ENCODE peak calls at places on chromosomes 3 and 15, in seven cellular contexts. One of them, this sample, is unnamed.
A peak's percentile ranks its signal among the peaks of the same experiment; 100 is the strongest.

GRCh38 chr3:71374582-71374981 is 208.9 kb downstream of the FOXP1 start:
- DNase-seq in AG04450: no peak
- DNase-seq in transverse colon: no peak
- DNase-seq in heart right ventricle: no peak
- DNase-seq in MG63: no peak
- DNase-seq in stomach: no peak
- DNase-seq in mammary epithelial cell: no peak
- DNase-seq in this sample: no peak

GRCh38 chr3:63578858-63579257 is 73.6 kb upstream of the SNTN start:
- DNase-seq in AG04450: no peak
- DNase-seq in transverse colon: no peak
- DNase-seq in heart right ventricle: no peak
- DNase-seq in MG63: no peak
- DNase-seq in stomach: no peak
- DNase-seq in mammary epithelial cell: no peak
- DNase-seq in this sample: no peak

GRCh38 chr3:171967137-171967783 is 72.1 kb upstream of the FNDC3B start:
- DNase-seq in AG04450: peak; percentile 33
- DNase-seq in transverse colon: no peak
- DNase-seq in heart right ventricle: no peak
- DNase-seq in MG63: peak; percentile 58
- DNase-seq in stomach: no peak
- DNase-seq in mammary epithelial cell: peak; percentile 62
- DNase-seq in this sample: no peak

GRCh38 chr15:97224191-97224641 is 736.3 kb upstream of the ARRDC4 start:
- DNase-seq in AG04450: no peak
- DNase-seq in transverse colon: no peak
- DNase-seq in heart right ventricle: no peak
- DNase-seq in MG63: no peak
- DNase-seq in stomach: no peak
- DNase-seq in mammary epithelial cell: no peak
- DNase-seq in this sample: no peak

GRCh38 chr3:124202754-124203153 is 210.8 kb upstream of the ROPN1 start:
- DNase-seq in AG04450: no peak
- DNase-seq in transverse colon: peak; percentile 11
- DNase-seq in heart right ventricle: peak; percentile 75
- DNase-seq in MG63: peak; percentile 15
- DNase-seq in stomach: no peak
- DNase-seq in mammary epithelial cell: no peak
- DNase-seq in this sample: no peak

GRCh38 chr15:92848852-92849598 is 51.1 kb upstream of the CHD2 start:
- DNase-seq in AG04450: peak; percentile 70
- DNase-seq in transverse colon: no peak
- DNase-seq in heart right ventricle: no peak
- DNase-seq in MG63: no peak
- DNase-seq in stomach: no peak
- DNase-seq in mammary epithelial cell: no peak
- DNase-seq in this sample: no peak

GRCh38 chr15:33780011-33780768 is 188.1 kb upstream of the CHRM5 start:
- DNase-seq in AG04450: no peak
- DNase-seq in transverse colon: no peak
- DNase-seq in heart right ventricle: no peak
- DNase-seq in MG63: no peak
- DNase-seq in stomach: no peak
- DNase-seq in mammary epithelial cell: no peak
- DNase-seq in this sample: no peak

GRCh38 chr3:34364345-34364744 is 565.9 kb downstream of the PDCD6IP start:
- DNase-seq in AG04450: no peak
- DNase-seq in transverse colon: no peak
- DNase-seq in heart right ventricle: no peak
- DNase-seq in MG63: no peak
- DNase-seq in stomach: no peak
- DNase-seq in mammary epithelial cell: peak; percentile 2
- DNase-seq in this sample: peak; percentile 41

GRCh38 chr3:147318900-147319299 is 87.4 kb downstream of the ZIC4 start:
- DNase-seq in AG04450: no peak
- DNase-seq in transverse colon: no peak
- DNase-seq in heart right ventricle: no peak
- DNase-seq in MG63: no peak
- DNase-seq in stomach: no peak
- DNase-seq in mammary epithelial cell: no peak
- DNase-seq in this sample: no peak

GRCh38 chr3:59502806-59503205 is 453.0 kb upstream of the CFAP20DC start:
- DNase-seq in AG04450: peak; percentile 71
- DNase-seq in transverse colon: no peak
- DNase-seq in heart right ventricle: no peak
- DNase-seq in MG63: peak; percentile 73
- DNase-seq in stomach: no peak
- DNase-seq in mammary epithelial cell: peak; percentile 85
- DNase-seq in this sample: no peak

GRCh38 chr3:184771158-184771730 is 40.7 kb upstream of the VPS8 start:
- DNase-seq in AG04450: no peak
- DNase-seq in transverse colon: no peak
- DNase-seq in heart right ventricle: no peak
- DNase-seq in MG63: no peak
- DNase-seq in stomach: no peak
- DNase-seq in mammary epithelial cell: no peak
- DNase-seq in this sample: no peak

GRCh38 chr3:117695321-117695720 is 985.7 kb downstream of the TUSC7 start:
- DNase-seq in AG04450: no peak
- DNase-seq in transverse colon: no peak
- DNase-seq in heart right ventricle: no peak
- DNase-seq in MG63: peak; percentile 77
- DNase-seq in stomach: no peak
- DNase-seq in mammary epithelial cell: no peak
- DNase-seq in this sample: no peak

GRCh38 chr15:57196865-57197264 is 179.4 kb upstream of the CGNL1 start:
- DNase-seq in AG04450: no peak
- DNase-seq in transverse colon: no peak
- DNase-seq in heart right ventricle: no peak
- DNase-seq in MG63: no peak
- DNase-seq in stomach: no peak
- DNase-seq in mammary epithelial cell: peak; percentile 12
- DNase-seq in this sample: no peak

GRCh38 chr3:188295876-188296275 is 141.9 kb downstream of the LPP start:
- DNase-seq in AG04450: no peak
- DNase-seq in transverse colon: no peak
- DNase-seq in heart right ventricle: no peak
- DNase-seq in MG63: no peak
- DNase-seq in stomach: no peak
- DNase-seq in mammary epithelial cell: no peak
- DNase-seq in this sample: no peak

GRCh38 chr3:188292827-188293226 is 138.9 kb downstream of the LPP start:
- DNase-seq in AG04450: no peak
- DNase-seq in transverse colon: no peak
- DNase-seq in heart right ventricle: no peak
- DNase-seq in MG63: no peak
- DNase-seq in stomach: no peak
- DNase-seq in mammary epithelial cell: no peak
- DNase-seq in this sample: no peak

GRCh38 chr3:188296761-188297689 is 143.1 kb downstream of the LPP start:
- DNase-seq in AG04450: no peak
- DNase-seq in transverse colon: peak; percentile 17
- DNase-seq in heart right ventricle: no peak
- DNase-seq in MG63: peak; percentile 36
- DNase-seq in stomach: no peak
- DNase-seq in mammary epithelial cell: peak; percentile 76
- DNase-seq in this sample: no peak

GRCh38 chr3:188294823-188295487 is 141.0 kb downstream of the LPP start:
- DNase-seq in AG04450: peak; percentile 79
- DNase-seq in transverse colon: no peak
- DNase-seq in heart right ventricle: no peak
- DNase-seq in MG63: peak; percentile 65
- DNase-seq in stomach: peak; percentile 34
- DNase-seq in mammary epithelial cell: peak; percentile 95
- DNase-seq in this sample: no peak

GRCh38 chr3:188294113-188294512 is 140.2 kb downstream of the LPP start:
- DNase-seq in AG04450: no peak
- DNase-seq in transverse colon: no peak
- DNase-seq in heart right ventricle: no peak
- DNase-seq in MG63: no peak
- DNase-seq in stomach: no peak
- DNase-seq in mammary epithelial cell: no peak
- DNase-seq in this sample: no peak
- H3K4me3 ChIP-seq in AG04450: no peak overlapping the region
- H3K4me3 ChIP-seq in transverse colon: no peak overlapping the region
- H3K4me3 ChIP-seq in heart right ventricle: no peak overlapping the region
- H3K4me3 ChIP-seq in MG63: no peak overlapping the region
- H3K4me3 ChIP-seq in stomach: no peak overlapping the region
- H3K4me3 ChIP-seq in mammary epithelial cell: peak overlapping the region; percentile 18
- H3K4me3 ChIP-seq in this sample: no peak overlapping the region

DNA sequence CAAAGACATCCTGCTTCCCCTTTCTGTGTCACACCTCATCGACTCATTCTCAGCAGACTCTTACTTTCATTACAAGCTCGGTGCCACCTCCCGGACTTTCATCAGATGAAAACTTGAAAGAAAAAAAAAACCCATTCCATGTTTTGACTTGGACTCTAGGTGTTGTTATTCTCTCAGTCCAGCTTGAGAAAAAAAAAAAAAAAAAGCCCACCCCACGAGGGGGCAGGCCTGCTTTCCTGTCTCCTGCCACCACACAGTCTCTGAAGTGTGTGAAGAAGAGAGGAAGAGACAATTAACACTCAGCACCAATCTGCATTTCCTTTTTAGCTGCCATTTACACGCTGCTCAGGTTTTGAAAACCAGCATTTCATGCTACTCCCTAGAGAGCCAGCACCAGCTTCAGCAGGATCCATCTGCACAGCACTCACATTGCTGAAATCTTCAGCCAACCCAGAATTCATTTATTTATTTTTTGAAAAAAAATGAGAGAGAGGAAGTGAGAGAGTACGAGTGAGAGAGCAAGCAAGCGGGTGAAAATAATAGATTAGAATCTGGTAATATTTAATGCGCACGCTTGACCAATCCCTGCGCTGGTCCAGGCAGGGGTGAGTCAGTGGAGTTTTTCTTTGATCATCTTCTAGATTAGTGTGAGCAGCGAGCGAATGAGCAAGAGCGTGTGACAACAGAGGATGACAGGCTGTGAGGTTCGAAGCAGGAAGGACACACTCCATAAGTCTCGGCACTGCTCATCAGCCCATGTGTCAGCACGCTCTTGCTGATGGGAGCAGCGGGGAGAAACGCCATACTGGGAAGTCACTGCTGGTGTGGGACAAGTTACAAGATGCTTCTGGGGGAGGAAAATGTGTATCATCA is 23.5 kb downstream of the ZNF80 start:
- DNase-seq in AG04450: peak; percentile 10
- DNase-seq in transverse colon: peak; percentile 19
- DNase-seq in heart right ventricle: no peak
- DNase-seq in MG63: peak; percentile 70
- DNase-seq in stomach: no peak
- DNase-seq in mammary epithelial cell: no peak
- DNase-seq in this sample: no peak
- H3K4me3 ChIP-seq in AG04450: peak overlapping the region; percentile 37
- H3K4me3 ChIP-seq in transverse colon: no peak overlapping the region
- H3K4me3 ChIP-seq in heart right ventricle: peak overlapping the region; percentile 45
- H3K4me3 ChIP-seq in MG63: peak overlapping the region; percentile 26
- H3K4me3 ChIP-seq in stomach: peak overlapping the region; percentile 12
- H3K4me3 ChIP-seq in mammary epithelial cell: no peak overlapping the region
- H3K4me3 ChIP-seq in this sample: no peak overlapping the region

DNA sequence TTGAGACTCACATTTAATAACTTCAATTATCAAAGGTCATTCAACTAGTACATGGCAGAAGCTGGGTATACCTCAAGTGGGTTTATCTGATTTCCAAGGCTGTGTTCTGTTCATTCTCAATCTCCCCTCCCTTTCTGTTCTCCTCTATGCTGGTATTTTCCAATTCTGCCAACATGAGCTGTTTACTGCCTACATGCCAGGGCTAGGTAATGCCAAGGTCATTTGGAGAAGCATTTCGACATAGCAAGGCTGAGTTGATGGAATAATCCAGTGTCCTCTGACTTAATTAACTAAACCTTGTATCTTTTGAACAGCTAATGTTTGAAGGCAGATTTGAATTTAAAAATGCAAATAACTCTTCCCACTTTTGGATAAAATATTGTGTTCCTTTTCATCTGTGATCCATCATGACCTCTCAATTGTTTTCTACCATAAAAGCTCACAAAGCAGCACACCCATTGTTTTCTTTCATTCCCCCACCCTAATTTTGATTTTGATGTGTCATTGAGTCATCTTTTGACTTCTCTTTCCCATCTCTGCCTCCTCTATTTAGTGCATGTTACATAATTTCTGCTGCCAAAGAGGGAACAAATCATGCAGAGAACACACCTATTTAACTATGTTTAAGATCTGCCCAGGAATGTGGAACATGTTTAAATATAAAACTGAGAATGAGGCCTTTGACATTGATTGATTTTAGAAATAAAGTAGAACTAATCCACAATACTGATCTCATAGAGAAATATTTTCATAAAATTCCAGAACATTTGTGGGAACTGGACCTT is 308.8 kb upstream of the NR2E3 start:
- DNase-seq in AG04450: no peak
- DNase-seq in transverse colon: no peak
- DNase-seq in heart right ventricle: no peak
- DNase-seq in MG63: no peak
- DNase-seq in stomach: no peak
- DNase-seq in mammary epithelial cell: no peak
- DNase-seq in this sample: no peak
- H3K4me3 ChIP-seq in AG04450: no peak overlapping the region
- H3K4me3 ChIP-seq in transverse colon: no peak overlapping the region
- H3K4me3 ChIP-seq in heart right ventricle: no peak overlapping the region
- H3K4me3 ChIP-seq in MG63: no peak overlapping the region
- H3K4me3 ChIP-seq in stomach: no peak overlapping the region
- H3K4me3 ChIP-seq in mammary epithelial cell: no peak overlapping the region
- H3K4me3 ChIP-seq in this sample: no peak overlapping the region

GRCh38 chr3:23809840-23810341 is 4.1 kb downstream of the UBE2E1 start:
- DNase-seq in AG04450: no peak
- DNase-seq in transverse colon: no peak
- DNase-seq in heart right ventricle: no peak
- DNase-seq in MG63: no peak
- DNase-seq in stomach: no peak
- DNase-seq in mammary epithelial cell: no peak
- DNase-seq in this sample: no peak

GRCh38 chr3:23809294-23809693 is 3.5 kb downstream of the UBE2E1 start:
- DNase-seq in AG04450: no peak
- DNase-seq in transverse colon: no peak
- DNase-seq in heart right ventricle: no peak
- DNase-seq in MG63: no peak
- DNase-seq in stomach: no peak
- DNase-seq in mammary epithelial cell: no peak
- DNase-seq in this sample: no peak

GRCh38 chr3:23806322-23807160 is 786 bp downstream of the UBE2E1 start:
- DNase-seq in AG04450: no peak
- DNase-seq in transverse colon: peak; percentile 24
- DNase-seq in heart right ventricle: peak; percentile 45
- DNase-seq in MG63: peak; percentile 20
- DNase-seq in stomach: no peak
- DNase-seq in mammary epithelial cell: no peak
- DNase-seq in this sample: peak; percentile 67

GRCh38 chr3:23807161-23808015 is 1.6 kb downstream of the UBE2E1 start:
- DNase-seq in AG04450: no peak
- DNase-seq in transverse colon: no peak
- DNase-seq in heart right ventricle: no peak
- DNase-seq in MG63: no peak
- DNase-seq in stomach: no peak
- DNase-seq in mammary epithelial cell: peak; percentile 26
- DNase-seq in this sample: no peak

DNA sequence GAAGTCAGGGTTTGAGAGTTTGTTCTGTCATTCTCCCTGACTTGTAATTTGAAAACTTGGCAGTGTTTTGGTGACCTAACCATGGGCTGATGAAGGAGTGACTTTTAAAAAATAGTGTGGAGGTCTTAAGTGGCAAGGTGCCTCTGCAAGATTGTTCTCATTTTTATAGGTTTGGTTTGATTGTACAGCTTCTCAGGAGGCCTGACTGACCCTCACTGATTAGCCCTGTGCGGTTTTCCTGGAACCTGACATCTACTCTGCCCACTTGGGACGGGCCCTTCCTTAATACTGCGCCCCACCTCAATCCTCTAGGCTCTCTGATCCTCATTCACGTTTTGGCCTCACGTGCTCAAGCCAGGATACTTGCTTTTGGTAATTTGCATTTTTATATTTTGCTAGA is 2.8 kb downstream of the UBE2E1 start:
- DNase-seq in AG04450: no peak
- DNase-seq in transverse colon: no peak
- DNase-seq in heart right ventricle: no peak
- DNase-seq in MG63: no peak
- DNase-seq in stomach: no peak
- DNase-seq in mammary epithelial cell: no peak
- DNase-seq in this sample: no peak
- H3K4me3 ChIP-seq in AG04450: no peak overlapping the region
- H3K4me3 ChIP-seq in transverse colon: no peak overlapping the region
- H3K4me3 ChIP-seq in heart right ventricle: no peak overlapping the region
- H3K4me3 ChIP-seq in MG63: no peak overlapping the region
- H3K4me3 ChIP-seq in stomach: no peak overlapping the region
- H3K4me3 ChIP-seq in mammary epithelial cell: no peak overlapping the region
- H3K4me3 ChIP-seq in this sample: peak overlapping the region; percentile 86